ENCODE peak calls at places on chromosome 9, in nine cellular contexts. Z is keratinocyte, B is NCI-H774, N is AG08395, A is anterior cingulate cortex, S is astrocyte of the spinal cord, W is GM12865, P is NCI-H1092, K is Daoy. O is an unnamed sample.

GRCh38 chr9:95003694-95004451 is 277.4 kb downstream of the AOPEP start:
- DNase-seq in Z (no peak), B (peak; percentile 39), N (peak; percentile 60), A (no peak), S (peak; percentile 76), W (peak; percentile 34), P (no peak), K (peak; percentile 77), O (peak; percentile 31)

GRCh38 chr9:86591472-86591871 is 237.3 kb upstream of the TUT7 start:
- DNase-seq in Z (no peak), B (no peak), N (no peak), A (no peak), S (no peak), W (no peak), P (no peak), K (no peak), O (no peak)

GRCh38 chr9:136310273-136311030 is 6.6 kb upstream of the CCDC187 start:
- DNase-seq in Z (no peak), B (no peak), N (no peak), A (no peak), S (no peak), W (no peak), P (peak; percentile 34), K (peak; percentile 51), O (no peak)

GRCh38 chr9:4196376-4196775 is 103.5 kb downstream of the GLIS3 start:
- DNase-seq in Z (no peak), B (no peak), N (no peak), A (no peak), S (peak; percentile 65), W (no peak), P (no peak), K (peak; percentile 30), O (no peak)

GRCh38 chr9:109181284-109181683 is 14.2 kb upstream of the FRRS1L start:
- DNase-seq in Z (no peak), B (no peak), N (no peak), A (no peak), S (no peak), W (peak; percentile 90), P (no peak), K (no peak), O (no peak)

GRCh38 chr9:5870691-5871090 is 20.0 kb upstream of the MLANA start:
- DNase-seq in Z (no peak), B (no peak), N (no peak), A (no peak), S (no peak), W (no peak), P (no peak), K (peak; percentile 27), O (no peak)

GRCh38 chr9:9352877-9353481 is 1259.8 kb downstream of the PTPRD start:
- DNase-seq in Z (no peak), B (no peak), N (no peak), A (no peak), S (peak; percentile 8), W (peak; percentile 13), P (no peak), K (no peak), O (peak; percentile 28)

GRCh38 chr9:110655723-110656641 is 12.6 kb upstream of the MUSK start:
- DNase-seq in Z (no peak), B (no peak), N (peak; percentile 53), A (no peak), S (no peak), W (no peak), P (no peak), K (no peak), O (no peak)

GRCh38 chr9:91917436-91917835 is 32.6 kb downstream of the ROR2 start:
- DNase-seq in Z (no peak), B (no peak), N (no peak), A (no peak), S (no peak), W (no peak), P (no peak), K (no peak), O (no peak)

GRCh38 chr9:3698531-3698930 is 172.7 kb upstream of the RFX3 start:
- DNase-seq in Z (no peak), B (no peak), N (no peak), A (no peak), S (no peak), W (no peak), P (no peak), K (no peak), O (no peak)

GRCh38 chr9:70422371-70423043 is 8.1 kb upstream of the KLF9 start:
- DNase-seq in Z (no peak), B (no peak), N (no peak), A (no peak), S (no peak), W (no peak), P (no peak), K (no peak), O (no peak)

GRCh38 chr9:137798142-137798541 is 79.4 kb upstream of the CACNA1B start:
- DNase-seq in Z (no peak), B (no peak), N (no peak), A (no peak), S (no peak), W (no peak), P (no peak), K (no peak), O (no peak)

GRCh38 chr9:16245756-16246440 is 624.6 kb downstream of the BNC2 start:
- DNase-seq in Z (no peak), B (no peak), N (peak; percentile 18), A (no peak), S (no peak), W (no peak), P (no peak), K (no peak), O (no peak)

GRCh38 chr9:7970666-7971335 is 171.2 kb upstream of the DMAC1 start:
- DNase-seq in Z (no peak), B (no peak), N (no peak), A (no peak), S (peak; percentile 4), W (no peak), P (no peak), K (no peak), O (peak; percentile 60)

GRCh38 chr9:7370378-7370777 is 429.2 kb downstream of the DMAC1 start:
- DNase-seq in Z (no peak), B (no peak), N (no peak), A (no peak), S (no peak), W (no peak), P (no peak), K (no peak), O (no peak)

GRCh38 chr9:93094294-93095204 is 1.5 kb upstream of the CARD19 start:
- DNase-seq in Z (no peak), B (no peak), N (no peak), A (peak; percentile 41), S (no peak), W (peak; percentile 82), P (no peak), K (no peak), O (peak; percentile 80)

GRCh38 chr9:73054091-73054490 is 97.6 kb upstream of the ANXA1 start:
- DNase-seq in Z (no peak), B (no peak), N (no peak), A (no peak), S (no peak), W (no peak), P (no peak), K (no peak), O (no peak)

GRCh38 chr9:95103385-95104087 is 214.0 kb downstream of the FANCC start:
- DNase-seq in Z (no peak), B (no peak), N (peak; percentile 22), A (no peak), S (no peak), W (no peak), P (no peak), K (no peak), O (no peak)

GRCh38 chr9:131410051-131410491 is 16.2 kb downstream of the PRRC2B start:
- DNase-seq in Z (no peak), B (no peak), N (peak; percentile 54), A (no peak), S (peak; percentile 46), W (peak; percentile 25), P (no peak), K (peak; percentile 72), O (peak; percentile 94)

GRCh38 chr9:127683723-127684122 is 23.1 kb upstream of the CFAP157 start:
- DNase-seq in Z (no peak), B (no peak), N (peak; percentile 74), A (no peak), S (peak; percentile 35), W (no peak), P (no peak), K (no peak), O (no peak)

GRCh38 chr9:34518110-34518616 is 4.6 kb downstream of the ENHO start:
- DNase-seq in Z (no peak), B (no peak), N (no peak), A (no peak), S (no peak), W (no peak), P (no peak), K (no peak), O (no peak)

GRCh38 chr9:133089271-133089671 is 27.5 kb downstream of the CEL start:
- DNase-seq in Z (no peak), B (peak; percentile 99), N (peak; percentile 14), A (no peak), S (no peak), W (peak; percentile 23), P (peak; percentile 51), K (no peak), O (peak; percentile 20)

GRCh38 chr9:112119225-112120045 is 55.7 kb downstream of the SUSD1 start:
- DNase-seq in Z (peak; percentile 77), B (no peak), N (no peak), A (no peak), S (peak; percentile 65), W (no peak), P (no peak), K (peak; percentile 91), O (no peak)

GRCh38 chr9:136538599-136539426 is 7.0 kb downstream of the NOTCH1 start:
- DNase-seq in Z (no peak), B (no peak), N (no peak), A (no peak), S (no peak), W (peak; percentile 75), P (no peak), K (no peak), O (no peak)

GRCh38 chr9:8457814-8458213 is 658.2 kb upstream of the DMAC1 start:
- DNase-seq in Z (no peak), B (no peak), N (no peak), A (no peak), S (no peak), W (no peak), P (no peak), K (no peak), O (no peak)

GRCh38 chr9:121720311-121720991 is 69.0 kb downstream of the DAB2IP start:
- DNase-seq in Z (no peak), B (no peak), N (no peak), A (no peak), S (no peak), W (no peak), P (no peak), K (no peak), O (peak; percentile 41)

GRCh38 chr9:34994429-34995287 is 5.1 kb downstream of the DNAJB5 start:
- DNase-seq in Z (no peak), B (no peak), N (peak; percentile 69), A (no peak), S (peak; percentile 55), W (peak; percentile 15), P (peak; percentile 62), K (peak; percentile 71), O (peak; percentile 68)

GRCh38 chr9:124007157-124007460 is 4.5 kb upstream of the LHX2 start:
- DNase-seq in Z (no peak), B (no peak), N (no peak), A (no peak), S (no peak), W (no peak), P (no peak), K (peak; percentile 41), O (no peak)

GRCh38 chr9:133109931-133110650 is 10.9 kb downstream of the RALGDS start:
- DNase-seq in Z (no peak), B (no peak), N (no peak), A (no peak), S (no peak), W (no peak), P (no peak), K (no peak), O (no peak)

GRCh38 chr9:128575469-128575868 is 23.1 kb downstream of the SPTAN1 start:
- DNase-seq in Z (no peak), B (no peak), N (no peak), A (no peak), S (peak; percentile 52), W (no peak), P (peak; percentile 78), K (no peak), O (no peak)

GRCh38 chr9:69943146-69943545 is 100.5 kb upstream of the MAMDC2 start:
- DNase-seq in Z (no peak), B (no peak), N (no peak), A (no peak), S (no peak), W (no peak), P (no peak), K (no peak), O (no peak)

O was measured in NB4.